ENCODE peak calls at places on chromosome 6, in ten cellular contexts. H, K, J, Z, S, V, O, I, E and T are unnamed samples.

GRCh38 chr6:57207141-57207540 is 15.0 kb downstream of the RAB23 start:
- DNase-seq in H (no peak), K (peak), J (peak), Z (no peak), S (no peak), V (peak), O (no peak), I (no peak), E (no peak), T (no peak)

GRCh38 chr6:16697437-16698162 is 63.7 kb downstream of the ATXN1 start:
- DNase-seq in H (no peak), K (no peak), J (no peak), Z (no peak), S (no peak), V (no peak), O (no peak), I (no peak), E (no peak), T (no peak)

GRCh38 chr6:7846971-7847818 is 63.4 kb downstream of the TXNDC5 start:
- DNase-seq in H (no peak), K (peak), J (peak), Z (no peak), S (no peak), V (peak), O (no peak), I (no peak), E (no peak), T (no peak)

GRCh38 chr6:149897015-149897697 is 757 bp downstream of the RAET1E start:
- DNase-seq in H (no peak), K (peak), J (peak), Z (peak), S (peak), V (peak), O (peak), I (no peak), E (no peak), T (peak)

GRCh38 chr6:100923481-100923880 is 42.4 kb upstream of the ASCC3 start:
- DNase-seq in H (no peak), K (no peak), J (no peak), Z (no peak), S (no peak), V (no peak), O (no peak), I (no peak), E (no peak), T (no peak)

GRCh38 chr6:39882567-39882953 is 51.7 kb downstream of the MOCS1 start:
- DNase-seq in H (no peak), K (peak), J (no peak), Z (no peak), S (peak), V (peak), O (peak), I (no peak), E (no peak), T (no peak)

GRCh38 chr6:165762876-165763275 is 99.8 kb upstream of the PDE10A start:
- DNase-seq in H (no peak), K (no peak), J (peak), Z (no peak), S (no peak), V (no peak), O (no peak), I (no peak), E (no peak), T (no peak)

GRCh38 chr6:71510856-71511255 is 222.2 kb downstream of the OGFRL1 start:
- DNase-seq in H (no peak), K (peak), J (no peak), Z (no peak), S (no peak), V (no peak), O (no peak), I (no peak), E (no peak), T (no peak)

GRCh38 chr6:99349620-99350141 is at the start of gene FAXC:
- DNase-seq in H (no peak), K (peak), J (peak), Z (no peak), S (peak), V (peak), O (peak), I (no peak), E (no peak), T (no peak)

GRCh38 chr6:169847141-169847674 is 95.8 kb downstream of the ERMARD start:
- DNase-seq in H (no peak), K (no peak), J (no peak), Z (no peak), S (no peak), V (peak), O (no peak), I (no peak), E (no peak), T (no peak)

GRCh38 chr6:135166515-135166914 is 14.6 kb upstream of the MYB start:
- DNase-seq in H (no peak), K (no peak), J (no peak), Z (no peak), S (no peak), V (no peak), O (no peak), I (no peak), E (no peak), T (no peak)

GRCh38 chr6:24506814-24507520 is 12.2 kb downstream of the ALDH5A1 start:
- DNase-seq in H (no peak), K (no peak), J (no peak), Z (no peak), S (no peak), V (no peak), O (no peak), I (no peak), E (no peak), T (no peak)

GRCh38 chr6:2047855-2048254 is 197.6 kb downstream of the GMDS start:
- DNase-seq in H (no peak), K (no peak), J (peak), Z (no peak), S (no peak), V (peak), O (no peak), I (no peak), E (no peak), T (no peak)

GRCh38 chr6:110529355-110529754 is 52.9 kb upstream of the SLC22A16 start:
- DNase-seq in H (no peak), K (peak), J (peak), Z (no peak), S (no peak), V (peak), O (no peak), I (no peak), E (no peak), T (no peak)

GRCh38 chr6:158043586-158044524 is 62.2 kb downstream of the SYNJ2 start:
- DNase-seq in H (no peak), K (peak), J (no peak), Z (no peak), S (peak), V (no peak), O (no peak), I (no peak), E (peak), T (no peak)

GRCh38 chr6:71228461-71229041 is 60.1 kb upstream of the OGFRL1 start:
- DNase-seq in H (no peak), K (peak), J (peak), Z (peak), S (no peak), V (peak), O (peak), I (no peak), E (no peak), T (no peak)

GRCh38 chr6:49457771-49458170 is 5.3 kb downstream of the MMUT start:
- DNase-seq in H (no peak), K (peak), J (no peak), Z (no peak), S (no peak), V (peak), O (no peak), I (no peak), E (no peak), T (no peak)